ENCODE peak calls at places on chromosomes 4 and X, in nine cellular contexts. One of them, this sample, is unnamed. For H3K36me3, the result is how much of the 10 kb centered on the place peaks cover.

GRCh38 chr4:47213971-47214370 is 182.6 kb downstream of the GABRB1 start:
- DNase-seq in PC-9: peak
- DNase-seq in WERI-Rb-1: no peak
- DNase-seq in heart right ventricle: no peak
- DNase-seq in psoas muscle: no peak
- DNase-seq in pancreas: no peak
- DNase-seq in SJCRH30: no peak
- DNase-seq in mesendoderm: no peak
- DNase-seq in mammary epithelial cell: peak
- DNase-seq in this sample: peak

GRCh38 chrX:2220829-2221567 is 279.8 kb downstream of the DHRSX start:
- DNase-seq in PC-9: no peak
- DNase-seq in mammary epithelial cell: no peak
- DNase-seq in heart right ventricle: no peak
- DNase-seq in SJCRH30: no peak
- DNase-seq in psoas muscle: no peak
- DNase-seq in pancreas: no peak
- DNase-seq in mesendoderm: no peak
- DNase-seq in WERI-Rb-1: no peak
- DNase-seq in this sample: no peak

GRCh38 chrX:100994352-100995281 is 25.1 kb downstream of the ARL13A start:
- DNase-seq in PC-9: peak
- DNase-seq in mesendoderm: peak
- DNase-seq in mammary epithelial cell: peak
- DNase-seq in WERI-Rb-1: no peak
- DNase-seq in pancreas: no peak
- DNase-seq in heart right ventricle: no peak
- DNase-seq in psoas muscle: no peak
- DNase-seq in SJCRH30: no peak
- DNase-seq in this sample: peak

GRCh38 chr4:152106113-152106763 is 345.4 kb upstream of the GATB start:
- DNase-seq in WERI-Rb-1: no peak
- DNase-seq in SJCRH30: peak
- DNase-seq in mammary epithelial cell: peak
- DNase-seq in mesendoderm: peak
- DNase-seq in heart right ventricle: peak
- DNase-seq in psoas muscle: peak
- DNase-seq in PC-9: peak
- DNase-seq in pancreas: peak
- DNase-seq in this sample: peak

GRCh38 chrX:132810964-132811712 is 147.3 kb downstream of the HS6ST2 start:
- DNase-seq in PC-9: no peak
- DNase-seq in psoas muscle: no peak
- DNase-seq in pancreas: no peak
- DNase-seq in mesendoderm: no peak
- DNase-seq in SJCRH30: no peak
- DNase-seq in mammary epithelial cell: no peak
- DNase-seq in heart right ventricle: no peak
- DNase-seq in WERI-Rb-1: no peak
- DNase-seq in this sample: no peak

GRCh38 chr4:147590249-147590920 is 26.8 kb upstream of the TMEM184C start:
- DNase-seq in psoas muscle: peak
- DNase-seq in PC-9: no peak
- DNase-seq in SJCRH30: peak
- DNase-seq in heart right ventricle: peak
- DNase-seq in WERI-Rb-1: peak
- DNase-seq in mesendoderm: peak
- DNase-seq in mammary epithelial cell: peak
- DNase-seq in pancreas: peak
- DNase-seq in this sample: peak

GRCh38 chrX:78102100-78102499 is 1.9 kb upstream of the PGK1 start:
- DNase-seq in mesendoderm: no peak
- DNase-seq in psoas muscle: no peak
- DNase-seq in WERI-Rb-1: no peak
- DNase-seq in mammary epithelial cell: no peak
- DNase-seq in heart right ventricle: no peak
- DNase-seq in PC-9: no peak
- DNase-seq in SJCRH30: no peak
- DNase-seq in pancreas: no peak
- DNase-seq in this sample: no peak

GRCh38 chr4:10006604-10007435 is 14.5 kb downstream of the SLC2A9 start:
- DNase-seq in mammary epithelial cell: peak
- DNase-seq in mesendoderm: peak
- DNase-seq in pancreas: peak
- DNase-seq in PC-9: peak
- DNase-seq in psoas muscle: peak
- DNase-seq in WERI-Rb-1: no peak
- DNase-seq in SJCRH30: no peak
- DNase-seq in heart right ventricle: no peak
- DNase-seq in this sample: no peak

GRCh38 chr4:174222266-174222872 is 61.1 kb downstream of the FBXO8 start:
- DNase-seq in SJCRH30: no peak
- DNase-seq in PC-9: no peak
- DNase-seq in WERI-Rb-1: no peak
- DNase-seq in pancreas: no peak
- DNase-seq in mammary epithelial cell: peak
- DNase-seq in heart right ventricle: no peak
- DNase-seq in psoas muscle: no peak
- DNase-seq in mesendoderm: peak
- DNase-seq in this sample: peak

GRCh38 chr4:2949782-2950125 is 13.5 kb downstream of the NOP14 start:
- DNase-seq in mesendoderm: no peak
- DNase-seq in psoas muscle: no peak
- DNase-seq in PC-9: no peak
- DNase-seq in heart right ventricle: no peak
- DNase-seq in mammary epithelial cell: no peak
- DNase-seq in SJCRH30: no peak
- DNase-seq in pancreas: no peak
- DNase-seq in WERI-Rb-1: no peak
- DNase-seq in this sample: no peak
- H3K36me3 ChIP-seq in mesendoderm: under half
- H3K36me3 ChIP-seq in psoas muscle: half or more
- H3K36me3 ChIP-seq in PC-9: under half
- H3K36me3 ChIP-seq in heart right ventricle: under half
- H3K36me3 ChIP-seq in mammary epithelial cell: half or more
- H3K36me3 ChIP-seq in SJCRH30: half or more
- H3K36me3 ChIP-seq in pancreas: under half
- H3K36me3 ChIP-seq in WERI-Rb-1: half or more
- H3K36me3 ChIP-seq in this sample: half or more

GRCh38 chr4:105709081-105709450 is 482 bp downstream of the GSTCD start:
- DNase-seq in mammary epithelial cell: peak
- DNase-seq in psoas muscle: no peak
- DNase-seq in mesendoderm: peak
- DNase-seq in PC-9: no peak
- DNase-seq in SJCRH30: peak
- DNase-seq in WERI-Rb-1: peak
- DNase-seq in heart right ventricle: peak
- DNase-seq in pancreas: no peak
- DNase-seq in this sample: no peak

GRCh38 chr4:105710678-105711077 is 2.1 kb downstream of the GSTCD start:
- DNase-seq in mesendoderm: peak
- DNase-seq in WERI-Rb-1: peak
- DNase-seq in pancreas: no peak
- DNase-seq in psoas muscle: no peak
- DNase-seq in mammary epithelial cell: peak
- DNase-seq in SJCRH30: peak
- DNase-seq in heart right ventricle: no peak
- DNase-seq in PC-9: no peak
- DNase-seq in this sample: no peak

GRCh38 chr4:105707783-105708182 is 706 bp downstream of the INTS12 start:
- DNase-seq in psoas muscle: no peak
- DNase-seq in mammary epithelial cell: no peak
- DNase-seq in PC-9: no peak
- DNase-seq in mesendoderm: no peak
- DNase-seq in heart right ventricle: no peak
- DNase-seq in WERI-Rb-1: no peak
- DNase-seq in SJCRH30: no peak
- DNase-seq in pancreas: no peak
- DNase-seq in this sample: no peak

GRCh38 chr4:105708376-105709080 is at the start of the genes GSTCD and INTS12:
- DNase-seq in mesendoderm: peak
- DNase-seq in mammary epithelial cell: peak
- DNase-seq in WERI-Rb-1: peak
- DNase-seq in psoas muscle: peak
- DNase-seq in pancreas: peak
- DNase-seq in SJCRH30: peak
- DNase-seq in heart right ventricle: peak
- DNase-seq in PC-9: peak
- DNase-seq in this sample: peak

DNA sequence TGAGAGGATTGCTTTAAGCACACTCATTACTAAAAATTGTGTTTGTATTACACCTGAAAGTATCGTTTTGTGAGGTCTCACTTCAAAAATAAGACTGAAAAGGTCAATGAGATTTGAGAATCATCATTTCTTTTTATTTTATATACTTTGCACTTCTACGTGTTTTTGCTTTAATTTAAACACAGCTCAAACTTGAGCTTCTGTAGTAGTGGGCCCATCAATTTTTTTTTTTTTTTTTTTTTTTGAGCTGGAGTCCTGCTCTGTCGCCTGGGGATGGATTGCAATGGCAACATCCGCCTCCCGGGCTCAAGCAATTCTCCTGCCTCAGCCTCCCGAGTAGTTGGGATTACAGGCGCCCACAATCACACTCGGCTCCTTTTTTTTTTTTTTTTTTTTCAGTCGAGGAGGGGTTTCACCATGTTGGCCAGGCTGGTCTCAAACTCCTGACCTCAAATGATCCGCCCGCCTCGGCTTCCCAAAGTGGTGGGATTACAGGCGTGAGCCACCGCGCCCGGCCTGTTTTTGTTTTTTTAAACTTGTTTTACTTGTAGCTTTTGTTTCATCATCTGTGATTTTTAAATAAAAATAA is 1.5 kb downstream of the GSTCD start:
- DNase-seq in pancreas: no peak
- DNase-seq in SJCRH30: peak
- DNase-seq in PC-9: no peak
- DNase-seq in mammary epithelial cell: no peak
- DNase-seq in mesendoderm: peak
- DNase-seq in heart right ventricle: no peak
- DNase-seq in psoas muscle: no peak
- DNase-seq in WERI-Rb-1: peak
- DNase-seq in this sample: no peak
- H3K4me3 ChIP-seq in pancreas: no peak
- H3K4me3 ChIP-seq in SJCRH30: peak
- H3K4me3 ChIP-seq in PC-9: peak
- H3K4me3 ChIP-seq in mammary epithelial cell: peak
- H3K4me3 ChIP-seq in mesendoderm: no peak
- H3K4me3 ChIP-seq in heart right ventricle: no peak
- H3K4me3 ChIP-seq in psoas muscle: peak
- H3K4me3 ChIP-seq in WERI-Rb-1: peak
- H3K4me3 ChIP-seq in this sample: peak

GRCh38 chr4:137082051-137082450 is 450.2 kb downstream of the PCDH18 start:
- DNase-seq in heart right ventricle: no peak
- DNase-seq in mammary epithelial cell: no peak
- DNase-seq in psoas muscle: no peak
- DNase-seq in PC-9: no peak
- DNase-seq in SJCRH30: no peak
- DNase-seq in pancreas: no peak
- DNase-seq in WERI-Rb-1: no peak
- DNase-seq in mesendoderm: no peak
- DNase-seq in this sample: no peak
- H3K27ac ChIP-seq in heart right ventricle: no peak
- H3K27ac ChIP-seq in mammary epithelial cell: no peak
- H3K27ac ChIP-seq in psoas muscle: no peak
- H3K27ac ChIP-seq in PC-9: no peak
- H3K27ac ChIP-seq in SJCRH30: no peak
- H3K27ac ChIP-seq in pancreas: no peak
- H3K27ac ChIP-seq in WERI-Rb-1: no peak
- H3K27ac ChIP-seq in mesendoderm: no peak
- H3K27ac ChIP-seq in this sample: no peak

GRCh38 chr4:145766273-145766672 is 86.3 kb downstream of the C4orf51 start:
- DNase-seq in psoas muscle: no peak
- DNase-seq in SJCRH30: no peak
- DNase-seq in mammary epithelial cell: no peak
- DNase-seq in pancreas: no peak
- DNase-seq in PC-9: no peak
- DNase-seq in heart right ventricle: no peak
- DNase-seq in mesendoderm: no peak
- DNase-seq in WERI-Rb-1: no peak
- DNase-seq in this sample: no peak

GRCh38 chr4:145773581-145774234 is 93.8 kb downstream of the C4orf51 start:
- DNase-seq in mammary epithelial cell: peak
- DNase-seq in heart right ventricle: no peak
- DNase-seq in mesendoderm: no peak
- DNase-seq in PC-9: no peak
- DNase-seq in psoas muscle: no peak
- DNase-seq in pancreas: no peak
- DNase-seq in WERI-Rb-1: no peak
- DNase-seq in SJCRH30: no peak
- DNase-seq in this sample: no peak

GRCh38 chr4:145769450-145770037 is 89.6 kb downstream of the C4orf51 start:
- DNase-seq in SJCRH30: no peak
- DNase-seq in heart right ventricle: no peak
- DNase-seq in mammary epithelial cell: no peak
- DNase-seq in WERI-Rb-1: no peak
- DNase-seq in psoas muscle: no peak
- DNase-seq in pancreas: no peak
- DNase-seq in mesendoderm: no peak
- DNase-seq in PC-9: no peak
- DNase-seq in this sample: no peak

GRCh38 chr4:145772347-145772746 is 92.4 kb downstream of the C4orf51 start:
- DNase-seq in pancreas: no peak
- DNase-seq in mesendoderm: no peak
- DNase-seq in WERI-Rb-1: no peak
- DNase-seq in heart right ventricle: no peak
- DNase-seq in PC-9: no peak
- DNase-seq in SJCRH30: no peak
- DNase-seq in mammary epithelial cell: no peak
- DNase-seq in psoas muscle: no peak
- DNase-seq in this sample: no peak

DNA sequence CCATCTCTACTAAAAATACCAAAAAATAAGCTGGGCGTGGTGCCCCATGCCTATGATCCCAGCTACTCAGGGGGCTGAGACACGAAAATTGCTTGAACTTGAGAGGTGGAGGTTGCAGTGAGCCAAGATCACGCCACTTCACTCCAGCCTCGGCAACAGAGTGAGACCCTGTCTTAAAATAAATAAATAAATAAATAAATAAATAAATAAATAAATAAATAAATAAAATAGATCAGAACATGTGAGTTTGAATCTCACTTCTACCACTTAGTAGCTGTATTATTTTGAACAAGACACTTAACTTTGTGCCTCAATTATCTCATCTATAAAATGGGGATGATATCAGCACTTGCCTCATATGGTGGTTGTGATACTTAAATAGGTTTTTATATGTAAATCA is 90.2 kb downstream of the C4orf51 start:
- DNase-seq in mesendoderm: no peak
- DNase-seq in WERI-Rb-1: no peak
- DNase-seq in mammary epithelial cell: no peak
- DNase-seq in PC-9: no peak
- DNase-seq in heart right ventricle: no peak
- DNase-seq in pancreas: no peak
- DNase-seq in SJCRH30: no peak
- DNase-seq in psoas muscle: no peak
- DNase-seq in this sample: no peak
- H3K36me3 ChIP-seq in mesendoderm: under half
- H3K36me3 ChIP-seq in WERI-Rb-1: under half
- H3K36me3 ChIP-seq in mammary epithelial cell: under half
- H3K36me3 ChIP-seq in PC-9: under half
- H3K36me3 ChIP-seq in heart right ventricle: under half
- H3K36me3 ChIP-seq in pancreas: under half
- H3K36me3 ChIP-seq in SJCRH30: under half
- H3K36me3 ChIP-seq in psoas muscle: under half
- H3K36me3 ChIP-seq in this sample: under half

GRCh38 chr4:106314960-106315359 is 1.0 kb downstream of the TBCK start:
- DNase-seq in heart right ventricle: no peak
- DNase-seq in mesendoderm: no peak
- DNase-seq in psoas muscle: no peak
- DNase-seq in PC-9: no peak
- DNase-seq in WERI-Rb-1: no peak
- DNase-seq in SJCRH30: no peak
- DNase-seq in pancreas: no peak
- DNase-seq in mammary epithelial cell: no peak
- DNase-seq in this sample: no peak
- H3K4me3 ChIP-seq in heart right ventricle: peak
- H3K4me3 ChIP-seq in mesendoderm: no peak
- H3K4me3 ChIP-seq in psoas muscle: peak
- H3K4me3 ChIP-seq in PC-9: peak
- H3K4me3 ChIP-seq in WERI-Rb-1: peak
- H3K4me3 ChIP-seq in SJCRH30: peak
- H3K4me3 ChIP-seq in pancreas: peak
- H3K4me3 ChIP-seq in mammary epithelial cell: peak
- H3K4me3 ChIP-seq in this sample: peak